ENCODE peak calls at places on chromosomes 4 and X, in ten cellular contexts. H is osteocyte, T is HL-60, C is cardiac muscle cell, Q is uterus, S is left kidney, W is RWPE1, E is mucosa of descending colon, X is AG08396, U is BE2C. L is an unnamed sample.

GRCh38 chr4:139986621-139987510 is 167.1 kb downstream of the MAML3 start:
- DNase-seq in H (no peak), T (no peak), C (no peak), Q (no peak), S (peak), W (no peak), E (no peak), X (no peak), U (peak), L (no peak)

GRCh38 chr4:129641179-129641578 is 545.2 kb downstream of the C4orf33 start:
- DNase-seq in H (no peak), T (peak), C (peak), Q (no peak), S (peak), W (peak), E (no peak), X (peak), U (peak), L (no peak)

GRCh38 chr4:41611881-41612871 is 74.2 kb downstream of the LIMCH1 start:
- DNase-seq in H (no peak), T (no peak), C (peak), Q (no peak), S (peak), W (peak), E (peak), X (no peak), U (peak), L (peak)

GRCh38 chr4:15488658-15489470 is 19.2 kb downstream of the CC2D2A start:
- DNase-seq in H (no peak), T (no peak), C (no peak), Q (no peak), S (peak), W (no peak), E (no peak), X (peak), U (no peak), L (no peak)

GRCh38 chr4:17447675-17448298 is 64.1 kb downstream of the QDPR start:
- DNase-seq in H (no peak), T (peak), C (peak), Q (no peak), S (peak), W (peak), E (no peak), X (peak), U (peak), L (peak)

GRCh38 chrX:9628779-9629493 is 136.7 kb downstream of the GPR143 start:
- DNase-seq in H (no peak), T (no peak), C (no peak), Q (no peak), S (no peak), W (no peak), E (no peak), X (no peak), U (no peak), L (no peak)

GRCh38 chr4:1293981-1294380 is 4.3 kb downstream of the MAEA start:
- DNase-seq in H (peak), T (no peak), C (no peak), Q (no peak), S (no peak), W (no peak), E (no peak), X (no peak), U (no peak), L (no peak)

GRCh38 chrX:136626237-136626636 is 21.7 kb upstream of the CD40LG start:
- DNase-seq in H (no peak), T (no peak), C (no peak), Q (no peak), S (no peak), W (no peak), E (no peak), X (no peak), U (no peak), L (no peak)

GRCh38 chrX:151754641-151755215 is 20.2 kb downstream of the CNGA2 start:
- DNase-seq in H (peak), T (no peak), C (no peak), Q (no peak), S (peak), W (peak), E (no peak), X (no peak), U (no peak), L (no peak)

GRCh38 chr4:7705062-7705461 is 234.6 kb downstream of the AFAP1 start:
- DNase-seq in H (no peak), T (no peak), C (no peak), Q (peak), S (no peak), W (no peak), E (no peak), X (no peak), U (no peak), L (no peak)

GRCh38 chr4:75598390-75598789 is 31.9 kb downstream of the CDKL2 start:
- DNase-seq in H (no peak), T (no peak), C (no peak), Q (no peak), S (no peak), W (peak), E (no peak), X (peak), U (no peak), L (no peak)

GRCh38 chr4:85078016-85078415 is 111.5 kb upstream of the WDFY3 start:
- DNase-seq in H (no peak), T (no peak), C (no peak), Q (no peak), S (no peak), W (no peak), E (no peak), X (no peak), U (no peak), L (no peak)

GRCh38 chr4:30866444-30866843 is 146.3 kb downstream of the PCDH7 start:
- DNase-seq in H (no peak), T (no peak), C (no peak), Q (no peak), S (no peak), W (no peak), E (no peak), X (no peak), U (no peak), L (no peak)

GRCh38 chrX:16882702-16883486 is 12.7 kb upstream of the RBBP7 start:
- DNase-seq in H (peak), T (peak), C (peak), Q (peak), S (peak), W (peak), E (peak), X (peak), U (peak), L (peak)

GRCh38 chrX:110082156-110082555 is 79.2 kb downstream of the TMEM164 start:
- DNase-seq in H (no peak), T (no peak), C (no peak), Q (no peak), S (no peak), W (peak), E (no peak), X (peak), U (no peak), L (peak)

GRCh38 chrX:18702362-18703195 is 4.9 kb upstream of the PPEF1 start:
- DNase-seq in H (no peak), T (no peak), C (no peak), Q (no peak), S (peak), W (peak), E (no peak), X (peak), U (no peak), L (peak)

GRCh38 chr4:86898562-86898961 is 6.3 kb upstream of the C4orf36 start:
- DNase-seq in H (no peak), T (no peak), C (no peak), Q (no peak), S (peak), W (no peak), E (no peak), X (no peak), U (peak), L (no peak)

GRCh38 chrX:72576161-72576896 is 3.7 kb upstream of the HDAC8 start:
- DNase-seq in H (no peak), T (peak), C (no peak), Q (no peak), S (no peak), W (peak), E (no peak), X (peak), U (no peak), L (peak)

GRCh38 chr4:166202991-166203390 is 330.0 kb downstream of the TLL1 start:
- DNase-seq in H (no peak), T (no peak), C (no peak), Q (no peak), S (no peak), W (no peak), E (no peak), X (no peak), U (no peak), L (no peak)